ENCODE peak calls at places on chromosomes 5 and 9, in six cellular contexts. H, O, Z, F, Y and U are unnamed samples.

GRCh38 chr5:425714-426113 is 17.3 kb upstream of the EXOC3 start:
- DNase-seq in H (no peak), O (peak), Z (no peak), F (peak), Y (no peak), U (peak)

GRCh38 chr9:137295313-137296213 is 6.5 kb downstream of the NRARP start:
- DNase-seq in H (peak), O (peak), Z (no peak), F (peak), Y (no peak), U (peak)

GRCh38 chr9:81578606-81579005 is 110.7 kb downstream of the TLE1 start:
- DNase-seq in H (no peak), O (no peak), Z (no peak), F (no peak), Y (no peak), U (no peak)

GRCh38 chr5:160438316-160439204 is 16.9 kb downstream of the PTTG1 start:
- DNase-seq in H (peak), O (peak), Z (peak), F (peak), Y (peak), U (peak)

GRCh38 chr5:161541-162110 is 29.7 kb upstream of the LRRC14B start:
- DNase-seq in H (no peak), O (no peak), Z (no peak), F (no peak), Y (no peak), U (no peak)

GRCh38 chr9:16236326-16236725 is 634.1 kb downstream of the BNC2 start:
- DNase-seq in H (no peak), O (no peak), Z (no peak), F (no peak), Y (no peak), U (no peak)

GRCh38 chr9:85064811-85065371 is 395.4 kb downstream of the NTRK2 start:
- DNase-seq in H (no peak), O (no peak), Z (no peak), F (no peak), Y (no peak), U (no peak)

GRCh38 chr5:150065346-150065745 is 21.0 kb downstream of the CSF1R start:
- DNase-seq in H (no peak), O (peak), Z (peak), F (no peak), Y (no peak), U (peak)

GRCh38 chr5:99815-100214 is 7.8 kb downstream of the PLEKHG4B start:
- DNase-seq in H (no peak), O (no peak), Z (no peak), F (no peak), Y (no peak), U (no peak)

GRCh38 chr9:114504341-114505186 is 709 bp downstream of the WHRN start:
- DNase-seq in H (peak), O (peak), Z (no peak), F (peak), Y (no peak), U (no peak)

GRCh38 chr9:7520396-7520795 is 279.2 kb downstream of the DMAC1 start:
- DNase-seq in H (no peak), O (no peak), Z (no peak), F (no peak), Y (no peak), U (no peak)

GRCh38 chr5:143001764-143002351 is 231.7 kb downstream of the ARHGAP26 start:
- DNase-seq in H (no peak), O (no peak), Z (no peak), F (peak), Y (no peak), U (peak)

GRCh38 chr9:98997580-98997979 is 53.9 kb downstream of the COL15A1 start:
- DNase-seq in H (no peak), O (no peak), Z (no peak), F (no peak), Y (no peak), U (no peak)

GRCh38 chr9:92482336-92482735 is at the start of gene ASPN:
- DNase-seq in H (no peak), O (no peak), Z (no peak), F (no peak), Y (no peak), U (no peak)

DNA sequence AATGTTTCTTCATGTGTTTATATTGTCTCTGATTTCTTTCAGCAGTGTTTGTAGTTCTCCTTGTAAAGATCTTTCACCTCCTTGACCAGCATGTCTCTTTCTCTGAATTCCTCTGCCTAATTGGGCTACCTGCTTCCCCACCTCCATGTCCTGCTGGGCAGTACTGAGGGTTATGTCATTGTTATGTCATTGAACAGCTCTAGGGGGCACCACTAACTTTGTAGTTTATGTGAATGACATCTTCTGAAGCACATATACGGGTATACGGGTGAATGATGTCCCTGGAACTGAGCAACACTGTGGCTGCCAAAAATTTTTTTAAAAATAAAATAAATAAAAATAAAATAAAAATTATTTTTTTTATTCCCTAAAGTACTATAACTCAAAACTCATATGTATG is 16.9 kb upstream of the SNCAIP start:
- DNase-seq in H (no peak), O (peak), Z (peak), F (peak), Y (no peak), U (peak)
- TF ChIP-seq MYC in H (no peak), O (no peak), Z (no peak), F (no peak), Y (no peak), U (no peak)

GRCh38 chr5:59366784-59367183 is 526.7 kb downstream of the PDE4D start:
- DNase-seq in H (no peak), O (no peak), Z (no peak), F (no peak), Y (no peak), U (no peak)

GRCh38 chr5:59368951-59369350 is 524.6 kb downstream of the PDE4D start:
- DNase-seq in H (no peak), O (no peak), Z (no peak), F (no peak), Y (no peak), U (no peak)

GRCh38 chr5:59371525-59372138 is 521.9 kb downstream of the PDE4D start:
- DNase-seq in H (no peak), O (no peak), Z (no peak), F (no peak), Y (no peak), U (no peak)

GRCh38 chr5:59367791-59368394 is 525.6 kb downstream of the PDE4D start:
- DNase-seq in H (no peak), O (no peak), Z (peak), F (peak), Y (no peak), U (peak)
- TF ChIP-seq MAX in H (peak), O (no peak), Z (no peak), F (no peak), Y (no peak), U (no peak)

GRCh38 chr5:50725800-50726474 is 59.5 kb downstream of the PARP8 start:
- DNase-seq in H (no peak), O (no peak), Z (no peak), F (no peak), Y (no peak), U (no peak)
- TF ChIP-seq MYC in H (no peak), O (no peak), Z (no peak), F (no peak), Y (no peak), U (no peak)

DNA sequence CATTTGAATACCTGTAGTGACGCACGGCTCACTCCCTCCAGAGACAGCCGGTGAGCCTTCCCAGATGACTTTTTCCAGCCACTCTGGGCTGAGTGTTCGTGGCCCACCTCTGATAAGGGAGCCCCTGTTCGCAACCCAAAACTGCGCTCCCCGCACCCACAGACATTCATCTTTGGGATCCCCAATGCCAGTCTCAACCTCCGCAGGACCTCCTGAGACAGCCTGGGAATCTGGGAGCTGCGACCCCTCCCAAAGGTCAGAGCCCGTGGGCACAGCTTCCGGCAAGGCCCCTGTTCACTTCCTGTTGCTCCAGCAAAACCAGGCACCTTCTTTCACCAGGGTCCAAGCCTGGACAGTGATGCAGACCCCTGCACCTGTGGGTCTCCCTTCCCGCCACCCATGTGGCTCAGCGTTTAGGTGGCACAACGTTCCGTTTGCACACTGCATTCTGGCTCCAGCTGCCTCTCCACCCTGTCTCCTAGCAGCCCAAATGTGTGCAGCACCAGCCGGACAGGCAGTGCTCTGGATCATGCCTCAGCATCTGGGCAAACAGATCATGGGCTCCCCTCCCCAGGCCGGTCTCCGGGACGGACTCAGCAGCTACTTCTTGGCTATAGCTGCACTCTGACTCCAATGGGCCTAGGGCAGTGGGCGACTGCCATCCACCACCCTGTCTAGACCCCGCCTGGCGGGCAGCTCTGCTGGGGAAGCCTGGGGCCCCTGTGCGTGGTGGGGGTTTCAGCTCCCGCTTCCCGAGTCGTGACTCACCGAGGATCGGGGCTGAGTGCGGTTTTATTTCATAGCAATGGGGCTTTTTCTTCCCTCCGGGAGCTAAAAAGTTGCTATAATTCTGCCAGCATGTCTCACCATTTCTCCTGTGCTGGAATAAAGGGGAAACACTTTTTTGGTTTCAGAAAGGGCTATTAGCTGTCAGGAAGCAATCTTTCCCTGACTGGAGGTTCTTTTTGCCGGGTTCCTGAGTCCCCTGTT is 156.0 kb downstream of the OLFM1 start:
- DNase-seq in H (no peak), O (no peak), Z (no peak), F (no peak), Y (no peak), U (no peak)
- TF ChIP-seq MAX in H (no peak), O (no peak), Z (no peak), F (no peak), Y (no peak), U (no peak)